ENCODE peak calls at places on chromosomes 16 and 17, in five cellular contexts. K is AG10803, E is fibroblast of the aortic adventitia, G is pancreas, F is ovary. W is an unnamed sample.

GRCh38 chr17:16512011-16512410 is 20.0 kb upstream of the LRRC75A start:
- DNase-seq in K (no peak), E (no peak), G (no peak), F (no peak), W (no peak)

GRCh38 chr17:31574458-31574857 is 183.0 kb downstream of the RAB11FIP4 start:
- DNase-seq in K (no peak), E (no peak), G (no peak), F (no peak), W (no peak)

GRCh38 chr17:48527742-48528028 is 3.1 kb downstream of the HOXB1 start:
- DNase-seq in K (no peak), E (no peak), G (no peak), F (no peak), W (no peak)

GRCh38 chr17:29012535-29012934 is 6.7 kb upstream of the SEZ6 start:
- DNase-seq in K (no peak), E (no peak), G (no peak), F (no peak), W (no peak)

GRCh38 chr17:80899402-80900268 is 92.0 kb upstream of the CHMP6 start:
- DNase-seq in K (no peak), E (peak; percentile 9), G (peak; percentile 29), F (no peak), W (peak; percentile 2)

GRCh38 chr17:64741038-64741641 is 79.0 kb upstream of the SMURF2 start:
- DNase-seq in K (peak; percentile 78), E (peak; percentile 86), G (no peak), F (no peak), W (no peak)

GRCh38 chr16:65936096-65936495 is 430.4 kb upstream of the CDH5 start:
- DNase-seq in K (no peak), E (peak; percentile 23), G (no peak), F (no peak), W (no peak)

GRCh38 chr16:424033-424622 is 1.3 kb upstream of the RAB11FIP3 start:
- DNase-seq in K (peak; percentile 100), E (peak; percentile 98), G (peak; percentile 56), F (peak; percentile 70), W (peak; percentile 31)

GRCh38 chr17:66975614-66976378 is 11.3 kb downstream of the CACNG4 start:
- DNase-seq in K (no peak), E (no peak), G (no peak), F (no peak), W (no peak)

GRCh38 chr16:57747996-57748395 is 12.4 kb downstream of the KATNB1 start:
- DNase-seq in K (no peak), E (no peak), G (peak; percentile 25), F (no peak), W (no peak)

GRCh38 chr16:11409398-11409797 is 64.1 kb downstream of the RMI2 start:
- DNase-seq in K (peak; percentile 16), E (peak; percentile 20), G (no peak), F (no peak), W (no peak)

GRCh38 chr17:79306688-79307323 is 232.2 kb downstream of the ENGASE start:
- DNase-seq in K (no peak), E (peak; percentile 5), G (peak; percentile 85), F (no peak), W (peak; percentile 90)

DNA sequence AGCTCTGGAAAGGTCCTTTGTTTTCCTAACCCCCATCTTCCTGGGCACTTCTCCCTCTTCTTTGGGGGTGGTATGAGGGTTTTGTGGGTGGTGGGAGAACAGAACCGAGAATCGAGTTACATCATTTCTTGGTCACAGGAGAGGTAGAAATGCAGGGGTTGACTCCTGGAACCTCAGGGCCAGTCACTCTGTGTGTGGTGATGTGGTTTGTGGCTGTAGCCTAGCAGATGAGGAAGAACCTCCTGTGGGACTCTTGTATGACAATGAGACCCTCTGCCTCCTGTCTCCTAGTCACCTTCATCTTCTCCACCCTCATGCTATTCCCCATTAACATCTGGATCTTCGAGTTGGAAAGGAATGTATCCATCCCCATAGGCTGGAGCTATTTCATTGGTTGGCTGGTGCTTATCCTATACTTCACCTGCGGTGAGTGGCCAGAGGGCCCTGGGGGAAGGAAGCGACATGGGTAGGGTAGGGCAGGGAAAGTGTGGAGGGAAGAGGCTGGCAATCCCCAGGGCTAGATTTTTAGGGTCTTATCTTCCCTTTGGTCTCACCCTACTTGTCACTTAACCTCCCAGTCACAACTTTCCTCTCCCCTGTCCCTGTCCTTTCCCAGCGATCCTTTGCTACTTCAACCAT is 5.5 kb downstream of the ODF4 start:
- DNase-seq in K (no peak), E (no peak), G (no peak), F (no peak), W (no peak)
- H3K4me3 ChIP-seq in K (no peak overlapping the region), E (no peak overlapping the region), G (no peak overlapping the region), F (no peak overlapping the region), W (no peak overlapping the region)

DNA sequence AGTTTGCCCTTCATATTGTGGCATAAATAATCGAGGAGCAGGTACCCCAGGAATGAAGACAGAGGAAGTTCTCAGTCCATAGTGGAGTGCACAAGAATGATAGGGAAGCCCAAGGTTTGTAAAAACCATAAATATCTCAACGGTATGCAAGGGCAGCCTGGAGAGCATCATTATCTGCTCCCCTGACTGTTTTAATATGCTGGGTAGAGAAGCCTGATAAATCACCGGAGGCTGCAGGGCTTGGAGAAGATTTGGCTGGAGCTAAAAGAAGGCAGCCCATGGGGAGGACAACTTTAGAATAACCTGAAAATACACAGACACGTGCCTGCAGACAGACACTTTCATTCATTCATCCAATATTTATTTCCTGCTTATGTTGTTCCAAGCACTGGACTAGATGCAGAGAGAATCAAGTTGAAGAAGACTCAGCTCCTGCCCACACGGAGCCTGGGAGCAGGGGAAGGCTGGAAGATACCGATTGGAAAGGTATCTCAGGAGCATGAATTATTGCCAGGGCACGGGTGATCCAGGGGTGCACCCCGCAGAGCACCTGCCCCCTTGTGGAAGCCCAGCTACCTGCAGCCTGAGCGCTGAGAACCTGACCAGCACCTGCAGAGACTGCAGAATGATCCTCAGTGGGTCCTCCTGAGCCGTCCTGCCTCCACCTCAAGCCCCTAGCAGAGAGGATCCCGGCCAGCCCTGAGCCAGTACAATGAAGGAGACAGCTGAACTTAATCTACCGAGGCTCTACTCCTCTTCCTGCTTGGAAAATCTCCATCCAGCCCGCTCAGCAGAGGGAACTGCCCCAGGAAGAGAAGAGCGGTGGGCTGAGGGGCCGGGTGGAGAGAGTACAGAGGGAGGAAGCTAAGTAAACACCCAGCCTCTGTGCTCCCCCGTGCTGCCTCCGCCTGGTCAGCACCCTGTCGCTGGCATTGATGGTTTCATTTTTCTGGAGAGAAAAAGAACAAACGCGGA is 204.9 kb upstream of the RPL38 start:
- DNase-seq in K (no peak), E (no peak), G (peak; percentile 87), F (no peak), W (no peak)
- TF ChIP-seq CTCF in K (peak; percentile 58), E (peak; percentile 40), G (peak; percentile 72), F (no peak), W (peak; percentile 91)

GRCh38 chr16:56480776-56481467 is 29.6 kb downstream of the OGFOD1 start:
- DNase-seq in K (no peak), E (no peak), G (no peak), F (no peak), W (no peak)
- H3K4me3 ChIP-seq in K (no peak overlapping the region), E (no peak overlapping the region), G (no peak overlapping the region), F (no peak overlapping the region), W (no peak overlapping the region)

GRCh38 chr17:76153640-76154039 is 12.6 kb upstream of the FOXJ1 start:
- DNase-seq in K (peak; percentile 11), E (peak; percentile 54), G (no peak), F (no peak), W (no peak)
- TF ChIP-seq CTCF in K (peak; percentile 31), E (peak; percentile 41), G (no peak), F (no peak), W (no peak)

DNA sequence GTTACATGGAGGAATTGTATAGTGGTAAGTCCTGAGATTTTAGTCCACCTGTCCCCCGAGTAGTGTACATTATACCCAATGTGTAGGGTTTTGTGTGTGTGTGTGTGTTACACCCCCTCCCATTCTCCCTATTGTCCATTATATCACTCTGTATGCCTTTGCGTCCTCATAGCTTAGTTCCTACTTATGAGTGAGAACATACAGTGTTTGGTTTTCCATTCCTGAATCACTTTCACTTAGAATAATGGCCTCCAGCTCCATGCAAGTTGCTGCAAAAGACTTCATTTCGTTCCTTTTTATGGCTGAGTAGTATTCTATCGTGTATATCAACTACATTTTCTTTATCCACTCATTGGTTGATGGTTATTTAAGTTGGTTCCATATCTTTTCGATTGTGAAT is 635 bp upstream of the FA2H start:
- DNase-seq in K (no peak), E (no peak), G (no peak), F (no peak), W (no peak)
- H3K4me3 ChIP-seq in K (no peak overlapping the region), E (no peak overlapping the region), G (peak overlapping the region; percentile 58), F (no peak overlapping the region), W (peak overlapping the region; percentile 54)

GRCh38 chr17:19812407-19812806 is 55.3 kb downstream of the ULK2 start:
- DNase-seq in K (no peak), E (peak; percentile 5), G (no peak), F (no peak), W (peak; percentile 2)
- TF ChIP-seq CTCF in K (peak; percentile 23), E (peak; percentile 21), G (no peak), F (no peak), W (peak; percentile 56)